ENCODE peak calls at places on chromosomes 1 and 21, in nine cellular contexts. C is neural progenitor cell, H is OCI-LY7, N is HCT116, P is SK-N-SH, Y is PC-3, S is MM.1S, D is GM23338, A is hepatocyte. V is an unnamed sample.

GRCh38 chr1:229229721-229230135 is 41.2 kb upstream of the RAB4A start:
- DNase-seq in D (peak; percentile 23), A (peak; percentile 27), H (no peak), Y (no peak), N (no peak), P (no peak), S (peak; percentile 35), C (peak; percentile 39), V (peak; percentile 36)

GRCh38 chr1:20483098-20483832 is 2.7 kb downstream of the CAMK2N1 start:
- DNase-seq in N (no peak), D (no peak), Y (no peak), H (no peak), A (no peak), S (no peak), C (no peak), P (no peak), V (no peak)

GRCh38 chr1:2786329-2787162 is 14.9 kb downstream of the TTC34 start:
- DNase-seq in D (peak; percentile 78), C (peak; percentile 19), H (peak; percentile 53), P (peak; percentile 80), A (no peak), Y (peak; percentile 56), S (peak; percentile 45), N (no peak), V (peak; percentile 4)

GRCh38 chr1:16249838-16250241 is 12.9 kb upstream of the CPLANE2 start:
- DNase-seq in A (peak; percentile 41), N (no peak), C (no peak), S (no peak), D (no peak), P (no peak), H (no peak), Y (peak; percentile 14), V (peak; percentile 81)

GRCh38 chr1:44608141-44608540 is 66.1 kb downstream of the TMEM53 start:
- DNase-seq in C (no peak), D (peak; percentile 74), A (no peak), P (no peak), Y (peak; percentile 25), S (no peak), N (no peak), H (peak; percentile 14), V (no peak)

GRCh38 chr1:3037281-3038040 is 16.2 kb downstream of the ACTRT2 start:
- DNase-seq in N (no peak), H (no peak), P (no peak), C (no peak), Y (no peak), S (no peak), D (no peak), A (no peak), V (no peak)

GRCh38 chr1:91712981-91713841 is 172.7 kb downstream of the TGFBR3 start:
- DNase-seq in C (no peak), P (no peak), S (no peak), H (no peak), N (no peak), D (peak; percentile 22), A (peak; percentile 34), Y (no peak), V (peak; percentile 80)

GRCh38 chr1:69479734-69480133 is 88.0 kb upstream of the LRRC7 start:
- DNase-seq in H (no peak), N (no peak), C (no peak), Y (no peak), P (no peak), D (no peak), A (no peak), S (no peak), V (no peak)

GRCh38 chr1:117638141-117638540 is 32.3 kb downstream of the TENT5C start:
- DNase-seq in H (no peak), A (no peak), N (no peak), D (no peak), C (no peak), Y (no peak), S (no peak), P (no peak), V (no peak)

GRCh38 chr21:42164064-42164789 is 54.7 kb upstream of the ABCG1 start:
- DNase-seq in P (peak; percentile 52), S (peak; percentile 66), A (peak; percentile 63), Y (peak; percentile 44), C (peak; percentile 44), N (peak; percentile 29), D (peak; percentile 58), H (peak; percentile 87), V (no peak)

GRCh38 chr1:181100015-181100905 is 11.8 kb downstream of the IER5 start:
- DNase-seq in H (no peak), A (no peak), C (peak; percentile 43), Y (peak; percentile 74), D (peak; percentile 72), N (no peak), S (no peak), P (no peak), V (peak; percentile 38)

GRCh38 chr1:247316590-247317197 is 15.0 kb downstream of the ZNF496 start:
- DNase-seq in A (no peak), C (no peak), S (no peak), N (no peak), D (no peak), H (no peak), Y (no peak), P (no peak), V (no peak)

GRCh38 chr1:168297019-168297418 is 16.3 kb downstream of the TBX19 start:
- DNase-seq in S (no peak), D (no peak), C (no peak), H (no peak), P (no peak), Y (no peak), A (no peak), N (no peak), V (no peak)

GRCh38 chr1:62175568-62176179 is 19.0 kb upstream of the L1TD1 start:
- DNase-seq in H (peak; percentile 44), D (peak; percentile 83), Y (peak; percentile 77), C (peak; percentile 70), A (peak; percentile 73), S (peak; percentile 46), P (peak; percentile 51), N (peak; percentile 26), V (peak; percentile 71)
- H3K4me3 ChIP-seq in H (no peak overlapping the region), D (no peak overlapping the region), Y (no peak overlapping the region), C (no peak overlapping the region), A (no peak overlapping the region), S (no peak overlapping the region), P (peak overlapping the region; percentile 7), N (no peak overlapping the region), V (no peak overlapping the region)

GRCh38 chr1:203671808-203672207 is 45.2 kb downstream of the ATP2B4 start:
- DNase-seq in H (no peak), C (no peak), S (no peak), D (no peak), P (no peak), Y (no peak), N (no peak), A (no peak), V (no peak)
- H4K20me1 ChIP-seq in H (no peaks in the 10 kb centered on the region), C (peaks cover 19% of the 10 kb centered on the region), S (no peaks in the 10 kb centered on the region), D (peaks cover 4% of the 10 kb centered on the region), P (peaks cover 25% of the 10 kb centered on the region), Y (no peaks in the 10 kb centered on the region), N (no peaks in the 10 kb centered on the region), A (peaks cover 19% of the 10 kb centered on the region), V (no peaks in the 10 kb centered on the region)

DNA sequence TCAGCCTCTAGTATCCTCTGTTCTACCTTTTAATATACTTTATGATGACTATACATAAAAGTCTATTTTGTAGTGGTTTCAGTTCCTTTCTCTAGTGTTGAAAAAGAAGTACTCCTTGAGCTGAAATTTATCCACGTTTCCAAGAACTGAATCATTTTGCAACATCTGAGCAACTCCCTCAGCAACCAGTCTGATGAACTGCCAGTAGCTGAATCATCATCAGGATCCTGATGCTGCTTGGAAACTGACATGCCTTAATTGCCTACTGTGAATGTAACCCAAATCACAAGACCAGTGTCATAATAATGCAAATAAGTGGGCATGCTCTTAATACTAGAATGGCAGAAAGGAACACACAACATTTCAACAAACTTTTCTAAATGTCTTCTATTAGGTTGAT is 103.3 kb downstream of the CYYR1 start:
- DNase-seq in P (no peak), N (no peak), H (no peak), Y (peak; percentile 71), A (peak; percentile 23), D (no peak), C (no peak), S (no peak), V (peak; percentile 81)
- TF ChIP-seq EZH2phosphoT487 in P (no peak), N (no peak), H (no peak), Y (no peak), A (no peak), D (no peak), C (no peak), S (no peak), V (no peak)

GRCh38 chr1:66770694-66771093 is 18.4 kb downstream of the DYNLT5 start:
- DNase-seq in A (no peak), N (no peak), Y (no peak), P (no peak), D (no peak), C (no peak), H (no peak), S (no peak), V (no peak)
- H3K4me3 ChIP-seq in A (no peak overlapping the region), N (no peak overlapping the region), Y (no peak overlapping the region), P (no peak overlapping the region), D (no peak overlapping the region), C (no peak overlapping the region), H (peak overlapping the region; percentile 63), S (peak overlapping the region; percentile 56), V (no peak overlapping the region)

GRCh38 chr1:241672301-241672700 is 20.2 kb downstream of the WDR64 start:
- DNase-seq in H (no peak), S (no peak), N (no peak), Y (peak; percentile 34), A (no peak), D (no peak), C (no peak), P (no peak), V (no peak)
- H4K20me1 ChIP-seq in H (no peaks in the 10 kb centered on the region), S (no peaks in the 10 kb centered on the region), N (no peaks in the 10 kb centered on the region), Y (no peaks in the 10 kb centered on the region), A (no peaks in the 10 kb centered on the region), D (no peaks in the 10 kb centered on the region), C (no peaks in the 10 kb centered on the region), P (no peaks in the 10 kb centered on the region), V (no peaks in the 10 kb centered on the region)

GRCh38 chr1:66532798-66533783 is 862 bp upstream of the SGIP1 start:
- DNase-seq in A (peak; percentile 43), C (peak; percentile 58), P (peak; percentile 53), D (peak; percentile 62), S (no peak), H (no peak), N (no peak), Y (no peak), V (peak; percentile 77)
- TF ChIP-seq EZH2phosphoT487 in A (no peak), C (no peak), P (no peak), D (no peak), S (no peak), H (no peak), N (no peak), Y (no peak), V (no peak)

GRCh38 chr1:18642278-18643095 is 11.8 kb downstream of the PAX7 start:
- DNase-seq in S (no peak), D (peak; percentile 83), H (no peak), A (no peak), Y (no peak), N (no peak), C (peak; percentile 58), P (no peak), V (no peak)
- H3K4me3 ChIP-seq in S (no peak overlapping the region), D (peak overlapping the region; percentile 56), H (no peak overlapping the region), A (no peak overlapping the region), Y (no peak overlapping the region), N (no peak overlapping the region), C (peak overlapping the region; percentile 31), P (no peak overlapping the region), V (no peak overlapping the region)